ENCODE peak calls at places on chromosomes 4 and X, in five cellular contexts. S is IMR-90, I is astrocyte, U is K562, A is GM23248. Z is an unnamed sample.

GRCh38 chr4:40848251-40848650 is 98.5 kb downstream of the NSUN7 start:
- DNase-seq in S (peak), I (no peak), A (no peak), U (no peak), Z (peak)

GRCh38 chr4:114180481-114180880 is 201.0 kb upstream of the ARSJ start:
- DNase-seq in U (peak), I (peak), A (peak), S (peak), Z (peak)

GRCh38 chrX:19682712-19683331 is 167.5 kb upstream of the MAP3K15 start:
- DNase-seq in U (no peak), A (peak), I (peak), S (peak), Z (peak)

GRCh38 chrX:112800901-112801775 is 39.5 kb downstream of the AMOT start:
- DNase-seq in S (no peak), A (no peak), U (no peak), I (no peak), Z (peak)

GRCh38 chr4:121070274-121070673 is 2.1 kb downstream of the NDNF start:
- DNase-seq in S (no peak), U (no peak), A (peak), I (no peak), Z (peak)

GRCh38 chrX:111447298-111447697 is 35.3 kb upstream of the DCX start:
- DNase-seq in U (peak), I (peak), A (no peak), S (no peak), Z (peak)

GRCh38 chrX:39856472-39857121 is 241.2 kb downstream of the BCOR start:
- DNase-seq in I (no peak), S (no peak), A (no peak), U (no peak), Z (no peak)

GRCh38 chr4:43048570-43048969 is 156.1 kb downstream of the GRXCR1 start:
- DNase-seq in U (no peak), A (peak), I (no peak), S (no peak), Z (no peak)

GRCh38 chrX:23317799-23318724 is 16.6 kb upstream of the PTCHD1 start:
- DNase-seq in U (peak), A (peak), I (no peak), S (no peak), Z (peak)

GRCh38 chrX:24658421-24658820 is 11.3 kb upstream of the PCYT1B start:
- DNase-seq in S (no peak), A (no peak), U (no peak), I (no peak), Z (peak)

GRCh38 chrX:24661292-24661691 is 14.1 kb upstream of the PCYT1B start:
- DNase-seq in I (no peak), U (no peak), A (no peak), S (no peak), Z (no peak)

GRCh38 chrX:24659646-24660045 is 12.5 kb upstream of the PCYT1B start:
- DNase-seq in S (no peak), I (no peak), A (no peak), U (no peak), Z (no peak)

GRCh38 chrX:24659106-24659505 is 12.0 kb upstream of the PCYT1B start:
- DNase-seq in I (no peak), A (no peak), S (no peak), U (no peak), Z (no peak)

DNA sequence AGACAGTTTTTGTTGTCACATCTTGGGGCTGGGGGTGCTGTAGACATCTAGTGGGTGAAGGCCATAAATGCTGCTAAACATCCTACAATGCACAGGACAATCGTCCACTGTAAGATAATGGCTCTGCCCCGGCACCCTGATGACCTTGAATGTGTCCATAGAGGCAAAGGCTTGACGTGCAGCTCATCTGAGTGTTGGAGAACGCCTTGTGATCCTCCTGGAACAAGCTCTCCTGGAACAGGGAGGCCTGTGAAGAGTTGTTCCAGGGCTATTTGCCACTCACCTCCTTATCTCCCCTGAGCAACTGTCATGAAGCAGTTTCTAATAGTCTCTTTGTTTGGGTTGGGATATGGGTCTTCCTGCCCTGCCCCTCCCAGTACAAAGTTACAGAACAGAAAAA is 15.2 kb upstream of the PCYT1B start:
- DNase-seq in S (no peak), A (no peak), U (peak), I (no peak), Z (no peak)
- H2AFZ ChIP-seq in S (no peak), A (no peak), U (peak), I (no peak), Z (no peak)

GRCh38 chr4:104424368-104424921 is 70.2 kb downstream of the CXXC4 start:
- DNase-seq in A (no peak), U (no peak), I (no peak), S (no peak), Z (peak)

GRCh38 chr4:104421576-104421975 is 73.1 kb downstream of the CXXC4 start:
- DNase-seq in S (no peak), A (no peak), I (peak), U (no peak), Z (no peak)

GRCh38 chr4:104425948-104426347 is 68.7 kb downstream of the CXXC4 start:
- DNase-seq in S (no peak), U (no peak), A (no peak), I (no peak), Z (peak)

GRCh38 chr4:104420766-104421165 is 73.9 kb downstream of the CXXC4 start:
- DNase-seq in S (no peak), A (no peak), I (peak), U (no peak), Z (peak)

DNA sequence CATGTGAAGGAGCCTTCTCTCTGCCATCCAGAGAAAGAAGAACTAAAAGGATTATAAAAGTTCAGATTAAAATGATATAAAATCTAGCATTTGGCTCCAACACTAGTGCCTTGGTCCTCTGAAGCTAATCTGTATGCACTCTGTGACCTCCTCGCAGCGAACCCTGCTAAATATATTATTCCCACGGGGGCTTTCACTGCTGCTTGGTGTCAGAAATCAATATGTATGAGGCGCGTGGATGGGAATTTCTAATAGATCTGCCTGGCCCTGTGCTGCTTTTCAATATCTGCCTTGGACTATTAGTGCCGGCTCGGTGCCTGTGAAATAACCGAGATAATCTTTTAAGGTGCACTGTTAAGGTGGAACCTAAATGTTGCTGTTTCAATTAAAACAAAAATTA is 69.7 kb downstream of the CXXC4 start:
- DNase-seq in I (no peak), S (no peak), A (no peak), U (no peak), Z (no peak)
- H2AFZ ChIP-seq in I (peak), S (no peak), A (no peak), U (no peak), Z (peak)

DNA sequence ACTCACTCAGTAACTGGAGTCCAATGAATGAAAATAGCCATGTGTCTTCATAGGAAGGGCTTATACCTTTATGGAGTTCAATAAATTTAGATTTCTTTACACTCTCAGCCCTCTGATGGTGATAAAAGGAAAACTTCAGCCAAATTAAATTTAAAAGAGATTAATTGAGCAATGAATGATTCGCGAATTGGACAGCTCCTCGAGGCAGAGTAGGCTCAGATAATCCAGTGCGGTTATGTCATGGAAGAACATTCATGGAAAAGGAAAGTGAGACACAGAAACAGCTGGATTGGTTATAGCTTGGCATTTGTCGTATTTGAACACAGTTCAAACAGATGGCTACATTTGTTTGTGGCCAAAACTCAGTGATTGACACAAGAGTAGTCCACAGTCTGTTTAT is 54.5 kb upstream of the TACR3 start:
- DNase-seq in U (no peak), A (no peak), S (no peak), I (no peak), Z (no peak)
- H2AFZ ChIP-seq in U (no peak), A (no peak), S (no peak), I (no peak), Z (peak)

DNA sequence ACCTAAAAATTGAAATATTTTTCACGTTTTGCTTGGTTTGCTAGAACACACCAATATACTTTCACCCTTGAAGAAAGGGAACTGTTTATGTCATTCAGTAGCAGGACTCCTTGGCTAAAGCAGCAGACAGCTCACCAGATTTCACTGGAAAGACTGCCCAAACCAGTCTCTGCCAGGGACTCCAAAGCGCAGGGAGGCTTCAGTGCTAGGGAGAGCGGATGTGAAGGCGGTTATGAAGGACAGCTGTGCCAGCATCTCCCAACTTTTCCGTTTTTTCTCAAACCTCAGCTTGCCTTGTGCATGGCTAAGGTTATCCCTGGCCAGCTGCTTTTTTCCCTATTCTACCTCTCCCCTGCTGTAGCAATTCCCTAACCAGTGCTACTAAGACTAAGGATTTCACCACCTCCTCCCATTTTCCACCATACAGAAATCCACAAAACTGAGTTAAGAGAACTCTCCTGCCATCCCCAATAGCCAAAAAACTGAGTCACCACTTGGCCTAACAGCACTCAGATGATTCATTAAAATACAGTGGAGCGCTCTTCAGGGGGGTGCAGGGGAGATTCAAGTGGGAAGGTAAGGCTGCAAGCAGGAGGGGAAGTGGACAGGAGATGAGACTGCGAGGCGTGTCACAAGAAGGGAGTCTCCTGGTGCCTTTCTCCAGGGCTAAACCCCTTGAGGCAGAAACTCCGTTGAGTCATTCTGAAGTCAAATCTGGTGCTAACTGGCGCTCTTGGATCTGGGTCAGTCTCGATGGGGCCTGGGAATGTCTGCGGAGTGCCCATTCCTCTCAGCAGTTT is 90.7 kb downstream of the PALLD start:
- DNase-seq in U (no peak), I (peak), S (peak), A (peak), Z (no peak)
- H2AFZ ChIP-seq in U (no peak), I (no peak), S (peak), A (peak), Z (peak)

GRCh38 chr4:186765673-186766546 is 42.3 kb upstream of the FAT1 start:
- DNase-seq in U (peak), I (peak), S (no peak), A (no peak), Z (peak)

GRCh38 chr4:186762361-186762760 is 38.7 kb upstream of the FAT1 start:
- DNase-seq in I (no peak), A (no peak), S (peak), U (no peak), Z (no peak)

GRCh38 chr4:186762865-186763264 is 39.2 kb upstream of the FAT1 start:
- DNase-seq in A (no peak), I (no peak), U (no peak), S (no peak), Z (no peak)

GRCh38 chr4:186765138-186765537 is 41.5 kb upstream of the FAT1 start:
- DNase-seq in U (peak), I (peak), A (peak), S (peak), Z (peak)

GRCh38 chr4:186764457-186764856 is 40.8 kb upstream of the FAT1 start:
- DNase-seq in I (no peak), A (no peak), U (no peak), S (no peak), Z (no peak)
- H2AFZ ChIP-seq in I (no peak), A (peak), U (peak), S (no peak), Z (no peak)

DNA sequence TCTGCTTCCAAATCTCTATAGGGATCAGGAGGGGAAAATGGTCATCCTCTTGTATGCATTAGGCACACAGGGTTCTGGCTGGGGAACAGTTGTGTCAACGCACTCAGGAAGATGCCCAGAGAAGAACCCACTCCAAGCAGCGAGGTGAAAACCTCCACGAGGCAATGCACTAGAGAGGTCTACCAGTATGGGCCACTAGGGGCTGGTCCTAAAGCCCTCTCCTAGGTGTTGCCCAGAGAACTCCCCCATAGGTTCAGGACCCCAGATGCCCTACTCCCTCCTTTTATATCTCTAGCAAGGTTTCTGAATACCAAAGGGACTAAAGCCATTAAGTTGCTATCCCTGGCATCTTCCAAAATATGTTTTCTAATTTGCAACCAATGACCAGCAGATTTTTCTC is 142.7 kb upstream of the NLGN4X start:
- DNase-seq in S (no peak), A (no peak), I (no peak), U (no peak), Z (no peak)
- H2AFZ ChIP-seq in S (no peak), A (no peak), I (no peak), U (no peak), Z (no peak)

DNA sequence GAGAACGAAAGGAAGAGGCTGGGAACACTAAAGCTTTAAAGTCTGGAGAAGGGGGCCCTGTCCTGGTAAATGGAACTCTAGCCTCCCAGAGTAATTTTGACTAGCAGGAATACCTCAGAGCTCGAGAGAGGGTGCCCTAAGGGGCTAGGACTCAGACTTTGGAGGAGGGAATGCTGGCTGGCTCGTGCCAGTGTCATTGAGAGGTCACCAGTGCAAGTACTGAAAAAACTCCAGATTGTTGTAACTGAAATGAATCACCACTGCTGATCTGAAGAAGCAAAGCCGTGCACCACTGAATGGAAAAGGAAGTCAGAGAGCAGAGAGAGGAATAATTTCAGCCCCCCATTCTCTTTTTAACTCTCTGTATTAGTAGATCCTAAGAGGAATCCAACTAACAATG is 690.2 kb downstream of the FAT4 start:
- DNase-seq in A (peak), I (peak), U (no peak), S (peak), Z (peak)
- H2AFZ ChIP-seq in A (peak), I (no peak), U (no peak), S (peak), Z (peak)

GRCh38 chr4:116480486-116480990 is 604.8 kb downstream of the TRAM1L1 start:
- DNase-seq in A (no peak), S (no peak), I (no peak), U (peak), Z (no peak)
- H2AFZ ChIP-seq in A (no peak), S (no peak), I (no peak), U (no peak), Z (no peak)

GRCh38 chr4:56701156-56701471 is 20.0 kb upstream of the HOPX start:
- DNase-seq in S (no peak), I (no peak), A (no peak), U (no peak), Z (no peak)
- H2AFZ ChIP-seq in S (no peak), I (no peak), A (no peak), U (peak), Z (no peak)

DNA sequence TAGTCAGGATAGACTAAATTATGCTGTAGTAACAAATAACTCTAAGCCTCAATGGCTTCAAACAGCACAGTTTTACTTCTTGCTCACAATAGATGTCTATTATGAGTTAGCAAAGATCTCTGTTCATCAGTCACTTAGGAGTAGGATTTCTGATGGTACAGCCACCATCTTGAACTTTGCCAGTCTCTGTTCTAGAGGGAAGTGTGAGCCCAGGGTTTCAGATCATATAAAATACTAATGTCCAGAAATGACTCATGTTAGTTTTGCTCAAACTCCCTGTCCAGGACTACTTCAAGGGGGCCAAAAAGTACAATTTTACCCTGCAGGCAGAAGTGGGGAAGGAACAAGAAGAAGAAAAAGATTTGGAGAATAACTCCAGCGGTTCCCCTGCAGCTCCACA is 77.1 kb upstream of the LSM6 start:
- DNase-seq in S (no peak), I (no peak), U (no peak), A (no peak), Z (no peak)
- H2AFZ ChIP-seq in S (no peak), I (no peak), U (no peak), A (no peak), Z (no peak)

Z was measured in neural progenitor cell.